ENCODE peak calls at places on chromosomes 12 and 14, in six cellular contexts. One of them, this sample, is unnamed.
A peak's percentile ranks its signal among the peaks of the same experiment; 100 is the strongest.

GRCh38 chr12:114902665-114903393 is 218.9 kb upstream of the TBX3 start:
- DNase-seq in body of pancreas: no peak
- DNase-seq in mesothelial cell of epicardium: no peak
- DNase-seq in HFF-Myc: no peak
- DNase-seq in gastrocnemius medialis: no peak
- DNase-seq in Peyer's patch: no peak
- DNase-seq in this sample: no peak

GRCh38 chr12:38850463-38850862 is 54.9 kb downstream of the CPNE8 start:
- DNase-seq in gastrocnemius medialis: no peak
- DNase-seq in mesothelial cell of epicardium: no peak
- DNase-seq in Peyer's patch: no peak
- DNase-seq in HFF-Myc: no peak
- DNase-seq in body of pancreas: no peak
- DNase-seq in this sample: no peak

GRCh38 chr14:104927901-104928300 is 3.2 kb downstream of the PLD4 start:
- DNase-seq in HFF-Myc: no peak
- DNase-seq in body of pancreas: no peak
- DNase-seq in mesothelial cell of epicardium: no peak
- DNase-seq in gastrocnemius medialis: no peak
- DNase-seq in Peyer's patch: no peak
- DNase-seq in this sample: no peak

GRCh38 chr12:109844091-109844490 is 10.9 kb upstream of the TRPV4 start:
- DNase-seq in mesothelial cell of epicardium: no peak
- DNase-seq in gastrocnemius medialis: no peak
- DNase-seq in HFF-Myc: no peak
- DNase-seq in body of pancreas: no peak
- DNase-seq in Peyer's patch: no peak
- DNase-seq in this sample: no peak

GRCh38 chr12:1103051-1103450 is 112.0 kb downstream of the ERC1 start:
- DNase-seq in HFF-Myc: no peak
- DNase-seq in Peyer's patch: no peak
- DNase-seq in body of pancreas: no peak
- DNase-seq in gastrocnemius medialis: no peak
- DNase-seq in mesothelial cell of epicardium: no peak
- DNase-seq in this sample: no peak

GRCh38 chr14:61476737-61477410 is 155.5 kb downstream of the PRKCH start:
- DNase-seq in gastrocnemius medialis: peak; percentile 25
- DNase-seq in HFF-Myc: peak; percentile 65
- DNase-seq in Peyer's patch: peak; percentile 61
- DNase-seq in body of pancreas: no peak
- DNase-seq in mesothelial cell of epicardium: no peak
- DNase-seq in this sample: no peak

GRCh38 chr12:93243382-93243688 is 134.4 kb upstream of the NUDT4 start:
- DNase-seq in Peyer's patch: no peak
- DNase-seq in mesothelial cell of epicardium: no peak
- DNase-seq in gastrocnemius medialis: no peak
- DNase-seq in body of pancreas: no peak
- DNase-seq in HFF-Myc: no peak
- DNase-seq in this sample: no peak

GRCh38 chr12:54439521-54440255 is 20.6 kb upstream of the ITGA5 start:
- DNase-seq in body of pancreas: no peak
- DNase-seq in Peyer's patch: no peak
- DNase-seq in mesothelial cell of epicardium: no peak
- DNase-seq in gastrocnemius medialis: no peak
- DNase-seq in HFF-Myc: no peak
- DNase-seq in this sample: no peak

GRCh38 chr12:11621797-11622423 is 27.6 kb upstream of the ETV6 start:
- DNase-seq in mesothelial cell of epicardium: no peak
- DNase-seq in body of pancreas: no peak
- DNase-seq in gastrocnemius medialis: no peak
- DNase-seq in Peyer's patch: peak; percentile 37
- DNase-seq in HFF-Myc: no peak
- DNase-seq in this sample: no peak

GRCh38 chr14:60093606-60094005 is 1.9 kb downstream of the PCNX4 start:
- DNase-seq in HFF-Myc: no peak
- DNase-seq in gastrocnemius medialis: no peak
- DNase-seq in Peyer's patch: no peak
- DNase-seq in body of pancreas: no peak
- DNase-seq in mesothelial cell of epicardium: no peak
- DNase-seq in this sample: no peak

GRCh38 chr12:105554223-105554678 is 223.8 kb downstream of the C12orf75 start:
- DNase-seq in Peyer's patch: no peak
- DNase-seq in HFF-Myc: no peak
- DNase-seq in mesothelial cell of epicardium: no peak
- DNase-seq in gastrocnemius medialis: no peak
- DNase-seq in body of pancreas: no peak
- DNase-seq in this sample: no peak

GRCh38 chr12:7212678-7213077 is 23.2 kb downstream of the PEX5 start:
- DNase-seq in HFF-Myc: no peak
- DNase-seq in body of pancreas: no peak
- DNase-seq in gastrocnemius medialis: no peak
- DNase-seq in mesothelial cell of epicardium: no peak
- DNase-seq in Peyer's patch: no peak
- DNase-seq in this sample: no peak

GRCh38 chr12:108914031-108914630 is 34.2 kb downstream of the DAO start:
- DNase-seq in gastrocnemius medialis: no peak
- DNase-seq in HFF-Myc: no peak
- DNase-seq in body of pancreas: no peak
- DNase-seq in mesothelial cell of epicardium: no peak
- DNase-seq in Peyer's patch: no peak
- DNase-seq in this sample: no peak

GRCh38 chr12:8780389-8780788 is 42.0 kb upstream of the A2ML1 start:
- DNase-seq in HFF-Myc: no peak
- DNase-seq in Peyer's patch: no peak
- DNase-seq in mesothelial cell of epicardium: no peak
- DNase-seq in gastrocnemius medialis: no peak
- DNase-seq in body of pancreas: no peak
- DNase-seq in this sample: no peak

GRCh38 chr12:115897718-115898117 is 379.8 kb downstream of the MED13L start:
- DNase-seq in mesothelial cell of epicardium: no peak
- DNase-seq in gastrocnemius medialis: no peak
- DNase-seq in Peyer's patch: no peak
- DNase-seq in body of pancreas: no peak
- DNase-seq in HFF-Myc: peak; percentile 35
- DNase-seq in this sample: no peak

GRCh38 chr12:32870716-32871115 is 25.9 kb downstream of the PKP2 start:
- DNase-seq in Peyer's patch: no peak
- DNase-seq in gastrocnemius medialis: no peak
- DNase-seq in mesothelial cell of epicardium: no peak
- DNase-seq in body of pancreas: no peak
- DNase-seq in HFF-Myc: no peak
- DNase-seq in this sample: no peak

GRCh38 chr12:1915082-1915968 is 3.1 kb downstream of the CACNA2D4 start:
- DNase-seq in Peyer's patch: peak; percentile 35
- DNase-seq in gastrocnemius medialis: no peak
- DNase-seq in mesothelial cell of epicardium: peak; percentile 33
- DNase-seq in HFF-Myc: no peak
- DNase-seq in body of pancreas: peak; percentile 4
- DNase-seq in this sample: peak; percentile 11

GRCh38 chr14:89912667-89913211 is 41.8 kb downstream of the EFCAB11 start:
- DNase-seq in gastrocnemius medialis: no peak
- DNase-seq in mesothelial cell of epicardium: peak; percentile 42
- DNase-seq in HFF-Myc: peak; percentile 71
- DNase-seq in body of pancreas: no peak
- DNase-seq in Peyer's patch: no peak
- DNase-seq in this sample: no peak

GRCh38 chr14:34496007-34496678 is 34.1 kb upstream of the SPTSSA start:
- DNase-seq in gastrocnemius medialis: peak; percentile 8
- DNase-seq in HFF-Myc: no peak
- DNase-seq in mesothelial cell of epicardium: no peak
- DNase-seq in Peyer's patch: no peak
- DNase-seq in body of pancreas: peak; percentile 14
- DNase-seq in this sample: no peak

GRCh38 chr12:82174936-82175335 is 183.3 kb downstream of the CCDC59 start:
- DNase-seq in mesothelial cell of epicardium: no peak
- DNase-seq in Peyer's patch: no peak
- DNase-seq in HFF-Myc: no peak
- DNase-seq in body of pancreas: peak; percentile 21
- DNase-seq in gastrocnemius medialis: no peak
- DNase-seq in this sample: no peak

GRCh38 chr14:30389134-30389900 is 169.6 kb upstream of the G2E3 start:
- DNase-seq in HFF-Myc: no peak
- DNase-seq in Peyer's patch: no peak
- DNase-seq in mesothelial cell of epicardium: no peak
- DNase-seq in gastrocnemius medialis: no peak
- DNase-seq in body of pancreas: peak; percentile 71
- DNase-seq in this sample: no peak

GRCh38 chr14:36019126-36019525 is 157.4 kb downstream of the PTCSC3 start:
- DNase-seq in mesothelial cell of epicardium: no peak
- DNase-seq in HFF-Myc: no peak
- DNase-seq in body of pancreas: no peak
- DNase-seq in Peyer's patch: no peak
- DNase-seq in gastrocnemius medialis: no peak
- DNase-seq in this sample: no peak

GRCh38 chr12:39587247-39587646 is 32.4 kb downstream of the ABCD2 start:
- DNase-seq in body of pancreas: no peak
- DNase-seq in gastrocnemius medialis: no peak
- DNase-seq in Peyer's patch: no peak
- DNase-seq in HFF-Myc: no peak
- DNase-seq in mesothelial cell of epicardium: no peak
- DNase-seq in this sample: no peak

GRCh38 chr14:61752626-61753025 is 9.6 kb upstream of the SNAPC1 start:
- DNase-seq in gastrocnemius medialis: no peak
- DNase-seq in body of pancreas: no peak
- DNase-seq in HFF-Myc: no peak
- DNase-seq in mesothelial cell of epicardium: no peak
- DNase-seq in Peyer's patch: no peak
- DNase-seq in this sample: no peak

GRCh38 chr14:23861666-23862065 is 91.9 kb upstream of the DHRS4 start:
- DNase-seq in body of pancreas: peak; percentile 81
- DNase-seq in mesothelial cell of epicardium: no peak
- DNase-seq in HFF-Myc: no peak
- DNase-seq in Peyer's patch: no peak
- DNase-seq in gastrocnemius medialis: no peak
- DNase-seq in this sample: no peak

GRCh38 chr12:29241821-29242591 is 92.9 kb downstream of the FAR2 start:
- DNase-seq in Peyer's patch: no peak
- DNase-seq in HFF-Myc: peak; percentile 50
- DNase-seq in body of pancreas: no peak
- DNase-seq in gastrocnemius medialis: no peak
- DNase-seq in mesothelial cell of epicardium: no peak
- DNase-seq in this sample: no peak

GRCh38 chr14:53921027-53921426 is 35.6 kb downstream of the BMP4 start:
- DNase-seq in gastrocnemius medialis: no peak
- DNase-seq in body of pancreas: no peak
- DNase-seq in mesothelial cell of epicardium: no peak
- DNase-seq in HFF-Myc: no peak
- DNase-seq in Peyer's patch: no peak
- DNase-seq in this sample: no peak

GRCh38 chr14:96754162-96754844 is 42.9 kb upstream of the VRK1 start:
- DNase-seq in HFF-Myc: no peak
- DNase-seq in body of pancreas: no peak
- DNase-seq in mesothelial cell of epicardium: no peak
- DNase-seq in Peyer's patch: no peak
- DNase-seq in gastrocnemius medialis: no peak
- DNase-seq in this sample: no peak

DNA sequence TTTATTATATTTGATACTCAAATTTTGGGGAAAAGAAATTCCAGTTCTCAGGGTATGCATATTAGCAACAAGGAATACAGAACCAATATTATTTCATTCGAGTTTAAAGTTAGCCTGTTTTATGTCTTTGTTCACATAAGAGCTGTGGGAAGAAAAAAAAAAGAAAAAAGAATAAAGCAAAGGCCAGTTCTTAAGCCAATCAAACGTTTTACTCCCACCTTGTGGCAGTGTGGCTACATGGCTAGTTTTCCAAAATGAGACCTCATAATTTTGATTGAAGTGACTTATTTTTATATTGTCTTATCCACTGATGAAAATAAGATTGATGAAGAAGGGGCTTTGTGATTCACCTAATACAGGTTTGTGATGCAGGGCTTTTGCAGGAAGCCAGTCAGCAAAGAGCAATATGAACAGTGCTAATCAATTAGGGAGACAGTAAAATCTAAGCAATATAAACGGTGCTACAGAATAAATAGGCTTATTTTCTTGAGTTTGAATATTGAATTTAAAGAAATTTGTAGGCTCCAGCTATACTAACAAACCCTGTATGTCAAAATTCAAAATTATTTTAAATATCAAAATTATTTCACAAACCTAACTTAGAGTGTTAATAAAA is 624.1 kb upstream of the FOXG1 start:
- DNase-seq in gastrocnemius medialis: no peak
- DNase-seq in body of pancreas: no peak
- DNase-seq in HFF-Myc: no peak
- DNase-seq in Peyer's patch: no peak
- DNase-seq in mesothelial cell of epicardium: no peak
- DNase-seq in this sample: no peak
- TF ChIP-seq CTCF in gastrocnemius medialis: no peak
- TF ChIP-seq CTCF in body of pancreas: no peak
- TF ChIP-seq CTCF in HFF-Myc: no peak
- TF ChIP-seq CTCF in Peyer's patch: no peak
- TF ChIP-seq CTCF in mesothelial cell of epicardium: peak; percentile 61
- TF ChIP-seq CTCF in this sample: peak; percentile 70

GRCh38 chr14:45664668-45665356 is 411.8 kb upstream of the MIS18BP1 start:
- DNase-seq in body of pancreas: no peak
- DNase-seq in Peyer's patch: no peak
- DNase-seq in HFF-Myc: no peak
- DNase-seq in gastrocnemius medialis: no peak
- DNase-seq in mesothelial cell of epicardium: no peak
- DNase-seq in this sample: no peak
- TF ChIP-seq CTCF in body of pancreas: no peak
- TF ChIP-seq CTCF in Peyer's patch: no peak
- TF ChIP-seq CTCF in HFF-Myc: peak; percentile 41
- TF ChIP-seq CTCF in gastrocnemius medialis: no peak
- TF ChIP-seq CTCF in mesothelial cell of epicardium: no peak
- TF ChIP-seq CTCF in this sample: peak; percentile 31

GRCh38 chr12:21850419-21850818 is 75.9 kb upstream of the KCNJ8 start:
- DNase-seq in gastrocnemius medialis: no peak
- DNase-seq in HFF-Myc: no peak
- DNase-seq in mesothelial cell of epicardium: no peak
- DNase-seq in Peyer's patch: no peak
- DNase-seq in body of pancreas: no peak
- DNase-seq in this sample: no peak
- TF ChIP-seq CTCF in gastrocnemius medialis: no peak
- TF ChIP-seq CTCF in HFF-Myc: no peak
- TF ChIP-seq CTCF in mesothelial cell of epicardium: no peak
- TF ChIP-seq CTCF in Peyer's patch: no peak
- TF ChIP-seq CTCF in body of pancreas: no peak
- TF ChIP-seq CTCF in this sample: no peak

DNA sequence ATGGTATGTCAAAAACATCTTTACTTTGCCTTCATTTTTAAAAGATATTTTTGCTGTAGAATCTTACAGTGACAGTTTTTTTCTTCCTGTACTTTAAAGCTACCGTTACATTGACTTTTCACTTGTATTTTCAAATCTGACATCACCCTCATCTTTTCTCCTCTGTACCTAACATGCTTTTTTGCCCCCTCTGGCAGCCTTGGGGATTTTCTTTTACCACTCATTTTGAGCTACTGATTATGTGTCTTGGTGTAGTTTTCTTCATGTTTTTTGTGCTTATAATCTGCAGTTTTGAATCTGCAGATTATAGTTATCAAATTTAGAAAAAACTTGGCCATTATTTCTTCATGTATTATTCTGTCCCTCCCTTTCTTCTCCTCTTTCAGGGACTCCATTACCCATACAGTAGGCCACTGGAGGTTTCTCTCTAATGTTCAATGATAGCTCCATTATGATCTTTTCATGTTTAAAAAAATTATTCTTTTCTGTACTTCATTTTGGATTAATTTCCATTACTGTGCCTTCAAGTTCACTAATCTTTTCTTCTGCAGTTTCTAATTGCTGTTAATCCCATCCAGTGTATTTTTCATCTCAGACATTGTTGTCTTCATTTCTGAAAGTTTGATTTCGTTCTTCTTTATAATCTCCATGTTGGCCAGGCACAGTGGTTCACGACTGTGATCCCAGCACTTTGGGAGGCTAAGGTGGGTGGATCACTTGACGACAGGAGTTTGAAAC is 70.0 kb downstream of the ACADS start:
- DNase-seq in mesothelial cell of epicardium: no peak
- DNase-seq in HFF-Myc: no peak
- DNase-seq in Peyer's patch: no peak
- DNase-seq in body of pancreas: no peak
- DNase-seq in gastrocnemius medialis: no peak
- DNase-seq in this sample: no peak
- TF ChIP-seq CTCF in mesothelial cell of epicardium: peak; percentile 30
- TF ChIP-seq CTCF in HFF-Myc: no peak
- TF ChIP-seq CTCF in Peyer's patch: no peak
- TF ChIP-seq CTCF in body of pancreas: no peak
- TF ChIP-seq CTCF in gastrocnemius medialis: no peak
- TF ChIP-seq CTCF in this sample: no peak